ENCODE peak calls at places on chromosomes 16 and 17, in nine cellular contexts. L is SJCRH30; K is ovary; M is fibroblast of lung; A is dorsolateral prefrontal cortex; V is CD8-positive, alpha-beta T cell; O is coronary artery; P is CD8-positive, alpha-beta memory T cell; S is endodermal cell. N is an unnamed sample.

GRCh38 chr17:27760069-27760885 is 40.1 kb downstream of the NOS2 start:
- DNase-seq in A (peak; percentile 79), V (peak; percentile 61), S (peak; percentile 97), O (no peak), P (peak; percentile 76), K (peak; percentile 37), L (peak; percentile 43), M (peak; percentile 7), N (no peak)

GRCh38 chr17:64500923-64501765 is 4.3 kb upstream of the POLG2 start:
- DNase-seq in O (no peak), A (no peak), M (no peak), S (no peak), V (no peak), P (no peak), K (no peak), L (no peak), N (no peak)

GRCh38 chr16:64615647-64616280 is 506.1 kb downstream of the CDH11 start:
- DNase-seq in V (no peak), A (peak; percentile 50), M (peak; percentile 41), K (no peak), O (no peak), L (peak; percentile 91), P (no peak), S (peak; percentile 89), N (no peak)

GRCh38 chr16:88965411-88965810 is 11.6 kb downstream of the CBFA2T3 start:
- DNase-seq in K (no peak), L (peak; percentile 85), S (no peak), V (no peak), O (no peak), A (no peak), M (no peak), P (no peak), N (no peak)

GRCh38 chr16:46607529-46607928 is 13.7 kb downstream of the SHCBP1 start:
- DNase-seq in L (no peak), O (no peak), A (no peak), V (no peak), M (peak; percentile 54), S (no peak), K (no peak), P (no peak), N (no peak)

GRCh38 chr16:30434852-30435251 is 5.0 kb upstream of the DCTPP1 start:
- DNase-seq in O (no peak), P (no peak), L (no peak), V (no peak), A (no peak), M (no peak), S (no peak), K (no peak), N (no peak)

GRCh38 chr16:53282975-53283946 is 151.0 kb upstream of the RBL2 start:
- DNase-seq in L (no peak), K (no peak), O (no peak), M (peak; percentile 32), P (no peak), A (no peak), S (no peak), V (no peak), N (peak; percentile 16)

GRCh38 chr17:2982854-2983636 is 80.4 kb downstream of the OR1D5 start:
- DNase-seq in P (no peak), K (peak; percentile 92), M (peak; percentile 76), S (no peak), O (peak; percentile 89), V (no peak), A (peak; percentile 78), L (peak; percentile 92), N (no peak)

GRCh38 chr17:56471661-56472060 is 121.8 kb upstream of the NOG start:
- DNase-seq in L (no peak), A (no peak), K (no peak), V (no peak), P (no peak), O (no peak), S (no peak), M (peak; percentile 65), N (no peak)

GRCh38 chr17:7190276-7190917 is 11.2 kb upstream of the ASGR1 start:
- DNase-seq in V (no peak), L (no peak), O (no peak), K (no peak), M (no peak), S (peak; percentile 37), A (no peak), P (no peak), N (no peak)

GRCh38 chr16:54240180-54241125 is 46.1 kb downstream of the IRX3 start:
- DNase-seq in P (no peak), M (peak; percentile 14), L (no peak), A (no peak), V (no peak), S (no peak), K (no peak), O (peak; percentile 19), N (no peak)

GRCh38 chr17:49063652-49064051 is 66.5 kb downstream of the IGF2BP1 start:
- DNase-seq in V (no peak), O (no peak), K (no peak), M (peak; percentile 18), L (no peak), A (peak; percentile 65), S (no peak), P (no peak), N (no peak)

GRCh38 chr16:88826070-88826840 is 14.5 kb upstream of the APRT start:
- DNase-seq in L (no peak), O (no peak), K (no peak), P (no peak), V (no peak), M (no peak), S (no peak), A (no peak), N (no peak)

GRCh38 chr17:48997827-48998556 is 807 bp downstream of the IGF2BP1 start:
- DNase-seq in K (no peak), M (peak; percentile 35), A (no peak), P (no peak), O (peak; percentile 72), V (no peak), S (peak; percentile 77), L (peak; percentile 59), N (no peak)

GRCh38 chr17:27608330-27609230 is 22.4 kb upstream of the LGALS9 start:
- DNase-seq in L (no peak), M (no peak), S (no peak), A (no peak), K (no peak), V (no peak), P (no peak), O (no peak), N (no peak)

GRCh38 chr17:7438050-7438614 is 1.2 kb upstream of the FGF11 start:
- DNase-seq in L (no peak), P (peak; percentile 61), O (no peak), M (no peak), V (peak; percentile 32), S (peak; percentile 93), K (no peak), A (no peak), N (no peak)

GRCh38 chr16:18050777-18051176 is 285.8 kb downstream of the NPIPA8 start:
- DNase-seq in V (no peak), K (no peak), S (no peak), A (no peak), L (no peak), O (no peak), M (no peak), P (no peak), N (no peak)

GRCh38 chr17:62668091-62668804 is 40.8 kb downstream of the MRC2 start:
- DNase-seq in K (no peak), S (no peak), M (no peak), V (no peak), P (no peak), A (no peak), L (no peak), O (no peak), N (no peak)

DNA sequence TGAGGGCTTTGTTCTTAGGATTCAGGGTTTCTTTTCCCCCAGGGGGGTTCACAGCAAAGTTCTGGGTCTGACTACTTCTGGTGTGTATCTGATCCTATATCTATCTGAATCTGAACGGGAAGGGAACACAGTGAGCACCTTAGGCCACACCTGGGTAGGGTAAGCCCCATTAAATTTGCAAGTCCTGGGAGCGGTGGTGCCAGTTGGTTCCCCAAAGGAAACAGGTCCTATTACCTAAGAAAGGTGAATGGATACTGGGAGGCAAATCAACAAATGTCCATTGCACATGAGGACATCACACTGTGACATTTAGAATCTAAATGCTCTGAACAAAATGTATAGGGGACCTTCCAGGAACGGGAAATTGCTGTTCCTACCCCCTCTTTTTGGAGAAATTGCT is 54.6 kb downstream of the BMERB1 start:
- DNase-seq in P (no peak), M (no peak), O (no peak), L (no peak), V (no peak), A (no peak), K (no peak), S (no peak), N (no peak)
- H3K27ac ChIP-seq in P (no peak overlapping the region), M (peak overlapping the region; percentile 74), O (peak overlapping the region; percentile 85), L (no peak overlapping the region), V (no peak overlapping the region), A (peak overlapping the region; percentile 55), K (no peak overlapping the region), S (no peak overlapping the region), N (no peak overlapping the region)

GRCh38 chr16:57998992-57999365 is 1.5 kb downstream of the ZNF319 start:
- DNase-seq in A (no peak), K (no peak), L (no peak), V (no peak), P (peak; percentile 47), M (no peak), S (peak; percentile 50), O (no peak), N (no peak)
- H3K27ac ChIP-seq in A (no peak overlapping the region), K (no peak overlapping the region), L (no peak overlapping the region), V (peak overlapping the region; percentile 61), P (peak overlapping the region; percentile 49), M (no peak overlapping the region), S (no peak overlapping the region), O (no peak overlapping the region), N (no peak overlapping the region)

GRCh38 chr17:36525888-36526287 is 8.8 kb downstream of the MYO19 start:
- DNase-seq in K (no peak), O (no peak), P (no peak), M (no peak), A (no peak), V (no peak), S (no peak), L (no peak), N (no peak)

GRCh38 chr17:36529121-36529520 is 5.5 kb downstream of the MYO19 start:
- DNase-seq in M (peak; percentile 58), A (no peak), V (no peak), L (no peak), O (no peak), K (no peak), S (no peak), P (no peak), N (no peak)

GRCh38 chr17:36527851-36528250 is 6.8 kb downstream of the MYO19 start:
- DNase-seq in P (no peak), O (no peak), S (peak; percentile 38), L (no peak), M (no peak), V (no peak), A (no peak), K (no peak), N (no peak)

GRCh38 chr17:36525113-36525512 is 9.6 kb downstream of the MYO19 start:
- DNase-seq in A (no peak), L (no peak), O (no peak), S (no peak), M (peak; percentile 40), V (no peak), P (no peak), K (no peak), N (no peak)

GRCh38 chr17:36524428-36524876 is 10.2 kb downstream of the MYO19 start:
- DNase-seq in L (no peak), M (peak; percentile 48), O (no peak), A (no peak), V (no peak), S (no peak), K (no peak), P (no peak), N (no peak)
- H3K27ac ChIP-seq in L (no peak overlapping the region), M (no peak overlapping the region), O (no peak overlapping the region), A (no peak overlapping the region), V (no peak overlapping the region), S (no peak overlapping the region), K (no peak overlapping the region), P (no peak overlapping the region), N (no peak overlapping the region)

GRCh38 chr16:85970712-85971220 is 71.8 kb downstream of the IRF8 start:
- DNase-seq in S (no peak), P (no peak), L (no peak), A (no peak), K (no peak), M (peak; percentile 74), O (no peak), V (no peak), N (no peak)
- H3K27ac ChIP-seq in S (no peak overlapping the region), P (no peak overlapping the region), L (no peak overlapping the region), A (no peak overlapping the region), K (no peak overlapping the region), M (no peak overlapping the region), O (no peak overlapping the region), V (no peak overlapping the region), N (no peak overlapping the region)